ENCODE peak calls at places on chromosome 1, in six cellular contexts. E, H, D, J, B and P are unnamed samples.
A peak's percentile ranks its signal among the peaks of the same experiment; 100 is the strongest.

GRCh38 chr1:60066001-60066400 is 7.6 kb downstream of the C1orf87 start:
- DNase-seq in E (no peak), H (no peak), D (no peak), J (no peak), B (no peak), P (peak; percentile 7)

GRCh38 chr1:235018161-235018560 is 110.5 kb downstream of the TOMM20 start:
- DNase-seq in E (no peak), H (no peak), D (no peak), J (no peak), B (peak; percentile 39), P (peak; percentile 89)

GRCh38 chr1:180680558-180681144 is 48.8 kb downstream of the XPR1 start:
- DNase-seq in E (no peak), H (no peak), D (no peak), J (no peak), B (no peak), P (peak; percentile 15)

GRCh38 chr1:170355267-170355801 is 176.6 kb upstream of the GORAB start:
- DNase-seq in E (no peak), H (no peak), D (no peak), J (no peak), B (no peak), P (no peak)

GRCh38 chr1:40840526-40841323 is 21.4 kb downstream of the CITED4 start:
- DNase-seq in E (no peak), H (no peak), D (no peak), J (no peak), B (no peak), P (peak; percentile 41)

GRCh38 chr1:169005776-169006175 is 100.7 kb upstream of the ATP1B1 start:
- DNase-seq in E (no peak), H (no peak), D (no peak), J (no peak), B (no peak), P (no peak)

GRCh38 chr1:232767381-232768074 is 37.7 kb upstream of the MAP10 start:
- DNase-seq in E (peak; percentile 33), H (peak; percentile 31), D (peak; percentile 71), J (no peak), B (peak; percentile 74), P (peak; percentile 95)

GRCh38 chr1:101178341-101178687 is 58.5 kb upstream of the S1PR1 start:
- DNase-seq in E (no peak), H (no peak), D (no peak), J (peak; percentile 32), B (no peak), P (no peak)